ENCODE peak calls at places on chromosomes 7 and 10, in eight cellular contexts. One of them, this sample, is unnamed.

GRCh38 chr10:16756561-16757221 is 60.5 kb downstream of the RSU1 start:
- DNase-seq in transverse colon: no peak
- DNase-seq in pancreas: no peak
- DNase-seq in A549: no peak
- DNase-seq in CD8-positive, alpha-beta T cell: no peak
- DNase-seq in NB4: no peak
- DNase-seq in cardiac fibroblast: peak
- DNase-seq in BJ: no peak
- DNase-seq in this sample: peak

GRCh38 chr10:6563075-6563474 is 17.0 kb downstream of the PRKCQ start:
- DNase-seq in transverse colon: no peak
- DNase-seq in pancreas: no peak
- DNase-seq in A549: no peak
- DNase-seq in CD8-positive, alpha-beta T cell: peak
- DNase-seq in NB4: no peak
- DNase-seq in cardiac fibroblast: no peak
- DNase-seq in BJ: no peak
- DNase-seq in this sample: no peak

GRCh38 chr7:47271749-47272148 is 310.2 kb downstream of the TNS3 start:
- DNase-seq in transverse colon: no peak
- DNase-seq in pancreas: no peak
- DNase-seq in A549: no peak
- DNase-seq in CD8-positive, alpha-beta T cell: no peak
- DNase-seq in NB4: no peak
- DNase-seq in cardiac fibroblast: peak
- DNase-seq in BJ: no peak
- DNase-seq in this sample: peak

GRCh38 chr10:22363305-22363704 is 18.0 kb downstream of the SPAG6 start:
- DNase-seq in transverse colon: no peak
- DNase-seq in pancreas: no peak
- DNase-seq in A549: no peak
- DNase-seq in CD8-positive, alpha-beta T cell: no peak
- DNase-seq in NB4: no peak
- DNase-seq in cardiac fibroblast: no peak
- DNase-seq in BJ: no peak
- DNase-seq in this sample: no peak

GRCh38 chr10:85124592-85124991 is 796.2 kb downstream of the CCSER2 start:
- DNase-seq in transverse colon: no peak
- DNase-seq in pancreas: no peak
- DNase-seq in A549: no peak
- DNase-seq in CD8-positive, alpha-beta T cell: no peak
- DNase-seq in NB4: no peak
- DNase-seq in cardiac fibroblast: no peak
- DNase-seq in BJ: no peak
- DNase-seq in this sample: no peak

GRCh38 chr10:32167450-32167849 is 111.2 kb upstream of the KIF5B start:
- DNase-seq in transverse colon: no peak
- DNase-seq in pancreas: no peak
- DNase-seq in A549: no peak
- DNase-seq in CD8-positive, alpha-beta T cell: no peak
- DNase-seq in NB4: no peak
- DNase-seq in cardiac fibroblast: no peak
- DNase-seq in BJ: no peak
- DNase-seq in this sample: no peak

GRCh38 chr7:85186083-85186520 is 754 bp downstream of the SEMA3D start:
- DNase-seq in transverse colon: peak
- DNase-seq in pancreas: peak
- DNase-seq in A549: peak
- DNase-seq in CD8-positive, alpha-beta T cell: no peak
- DNase-seq in NB4: no peak
- DNase-seq in cardiac fibroblast: peak
- DNase-seq in BJ: no peak
- DNase-seq in this sample: peak

GRCh38 chr7:155669717-155670505 is 25.4 kb downstream of the RBM33 start:
- DNase-seq in transverse colon: no peak
- DNase-seq in pancreas: no peak
- DNase-seq in A549: no peak
- DNase-seq in CD8-positive, alpha-beta T cell: no peak
- DNase-seq in NB4: no peak
- DNase-seq in cardiac fibroblast: peak
- DNase-seq in BJ: no peak
- DNase-seq in this sample: peak

DNA sequence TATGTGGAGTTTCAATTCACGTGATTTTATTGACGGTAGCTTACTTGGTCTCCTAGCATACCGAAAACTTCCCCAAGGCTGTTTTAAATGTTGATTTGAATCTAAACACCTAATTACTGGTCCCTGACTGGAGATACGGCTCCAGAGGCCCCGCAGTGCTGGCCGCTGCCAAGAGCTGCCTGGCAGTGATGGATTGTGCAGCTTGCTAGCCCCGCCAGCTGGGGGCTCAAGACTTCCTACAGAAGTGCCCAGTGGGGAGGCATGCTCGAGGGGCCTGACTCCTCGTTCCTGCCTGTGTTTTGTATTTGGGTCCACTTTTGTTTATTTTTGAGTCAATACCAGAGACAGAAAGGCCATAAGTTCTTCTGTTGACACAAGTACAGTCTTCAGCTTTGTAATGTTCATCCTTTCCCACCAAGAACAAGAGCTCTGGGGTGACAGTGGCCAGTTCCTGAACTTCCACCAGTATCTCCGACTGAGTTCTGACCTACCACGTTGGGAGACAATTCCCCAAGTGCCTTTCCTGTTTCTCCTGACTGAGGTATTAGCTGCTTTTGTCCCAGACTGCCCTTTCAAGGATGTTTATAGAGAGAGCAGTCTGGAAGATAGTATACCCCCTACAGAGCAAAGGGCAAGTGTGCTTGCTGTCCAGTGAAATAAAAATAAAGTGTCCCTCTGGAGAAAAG is 80.7 kb upstream of the CXCL12 start:
- DNase-seq in transverse colon: no peak
- DNase-seq in pancreas: no peak
- DNase-seq in A549: no peak
- DNase-seq in CD8-positive, alpha-beta T cell: no peak
- DNase-seq in NB4: no peak
- DNase-seq in cardiac fibroblast: no peak
- DNase-seq in BJ: no peak
- DNase-seq in this sample: no peak
- TF ChIP-seq CTCF in transverse colon: no peak
- TF ChIP-seq CTCF in pancreas: no peak
- TF ChIP-seq CTCF in A549: no peak
- TF ChIP-seq CTCF in CD8-positive, alpha-beta T cell: no peak
- TF ChIP-seq CTCF in NB4: no peak
- TF ChIP-seq CTCF in cardiac fibroblast: no peak
- TF ChIP-seq CTCF in BJ: no peak
- TF ChIP-seq CTCF in this sample: no peak

DNA sequence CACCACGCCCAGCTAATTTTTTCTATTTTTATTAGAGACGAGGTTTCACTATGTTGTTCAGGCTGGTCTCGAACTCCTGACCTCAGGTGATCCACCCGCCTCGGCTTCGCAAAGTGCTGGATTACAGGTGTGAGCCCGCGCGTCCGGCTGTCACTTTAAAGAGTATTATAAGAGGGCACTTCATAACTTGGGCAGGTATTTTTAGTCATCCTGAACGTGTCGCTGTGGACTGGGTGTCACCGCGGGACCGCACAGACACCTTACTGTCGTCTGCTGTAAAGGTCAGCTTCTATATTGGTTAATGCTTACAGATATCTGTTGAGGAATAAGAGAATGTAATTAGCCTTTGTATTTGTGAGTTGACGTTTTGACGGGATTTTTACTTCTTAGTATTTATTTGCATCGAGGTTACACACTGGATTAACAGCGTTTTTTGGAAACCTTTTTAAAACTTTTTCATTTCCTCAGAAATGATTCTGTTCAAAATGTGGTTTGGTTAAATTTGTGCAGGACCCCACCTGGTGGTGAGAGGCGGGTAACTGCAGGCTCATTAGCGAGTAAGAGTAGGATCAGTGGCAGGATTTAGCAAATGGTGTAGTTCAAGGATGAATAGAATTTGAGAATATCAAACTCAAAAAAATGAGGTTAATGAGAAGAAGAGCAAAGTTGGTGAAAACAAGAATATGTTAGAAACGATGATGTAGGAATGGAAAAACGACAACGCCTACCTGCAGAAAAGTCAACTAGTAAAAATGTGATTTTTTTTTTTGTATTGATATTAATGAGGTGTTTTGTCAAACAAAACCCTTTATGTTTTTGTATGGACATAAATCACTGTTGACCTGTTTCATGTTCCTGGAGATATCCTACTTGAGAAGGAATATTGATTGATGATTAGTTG is 3.2 kb downstream of the DNAJB6 start:
- DNase-seq in transverse colon: peak
- DNase-seq in pancreas: no peak
- DNase-seq in A549: peak
- DNase-seq in CD8-positive, alpha-beta T cell: peak
- DNase-seq in NB4: peak
- DNase-seq in cardiac fibroblast: peak
- DNase-seq in BJ: no peak
- DNase-seq in this sample: peak
- H3K4me3 ChIP-seq in transverse colon: no peak
- H3K4me3 ChIP-seq in pancreas: no peak
- H3K4me3 ChIP-seq in A549: no peak
- H3K4me3 ChIP-seq in CD8-positive, alpha-beta T cell: no peak
- H3K4me3 ChIP-seq in NB4: peak
- H3K4me3 ChIP-seq in cardiac fibroblast: no peak
- H3K4me3 ChIP-seq in BJ: no peak
- H3K4me3 ChIP-seq in this sample: no peak

DNA sequence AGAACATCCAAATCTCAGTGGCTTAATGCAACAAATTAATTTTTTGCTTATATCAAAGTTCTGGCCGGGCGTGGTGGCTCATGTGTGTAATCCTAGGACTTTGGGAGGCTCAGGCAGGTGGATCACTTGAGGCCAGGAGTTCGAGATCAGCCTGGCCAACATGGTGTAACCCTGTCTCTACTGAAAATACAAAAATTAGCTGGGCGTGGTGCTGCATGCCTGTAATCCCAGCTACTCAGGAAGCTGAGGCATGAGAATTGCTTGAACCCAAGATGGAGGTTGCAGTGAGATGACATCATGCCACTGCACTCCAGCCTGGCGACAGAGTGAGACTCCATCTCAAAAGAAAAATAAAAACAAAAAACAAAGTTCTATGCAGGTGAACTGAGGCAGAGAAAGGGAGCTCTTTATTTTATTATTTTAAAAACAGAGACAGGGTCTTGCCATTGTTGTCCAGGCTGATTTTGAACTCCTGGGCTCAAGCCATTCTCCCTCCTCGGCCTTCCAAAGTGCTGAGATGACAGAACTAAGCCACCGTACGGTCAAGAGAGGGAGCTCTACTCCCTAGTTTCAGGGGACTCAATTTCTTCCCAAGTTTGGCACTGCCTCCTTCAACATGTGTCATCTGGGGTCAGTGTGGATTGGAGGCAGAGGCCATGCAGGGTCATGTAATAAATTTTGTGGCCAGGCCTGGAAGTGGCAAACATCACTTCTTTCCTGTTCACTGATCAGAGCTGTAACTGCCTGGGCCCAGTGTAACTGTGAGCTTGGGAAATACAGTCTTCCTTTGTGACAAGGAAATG is 2.4 kb downstream of the ADCK2 start:
- DNase-seq in transverse colon: peak
- DNase-seq in pancreas: no peak
- DNase-seq in A549: peak
- DNase-seq in CD8-positive, alpha-beta T cell: no peak
- DNase-seq in NB4: peak
- DNase-seq in cardiac fibroblast: peak
- DNase-seq in BJ: no peak
- DNase-seq in this sample: peak
- TF ChIP-seq CTCF in transverse colon: no peak
- TF ChIP-seq CTCF in pancreas: no peak
- TF ChIP-seq CTCF in A549: peak
- TF ChIP-seq CTCF in CD8-positive, alpha-beta T cell: no peak
- TF ChIP-seq CTCF in NB4: peak
- TF ChIP-seq CTCF in cardiac fibroblast: peak
- TF ChIP-seq CTCF in BJ: peak
- TF ChIP-seq CTCF in this sample: peak

GRCh38 chr7:39811161-39811614 is 138.9 kb upstream of the CDK13 start:
- DNase-seq in transverse colon: no peak
- DNase-seq in pancreas: no peak
- DNase-seq in A549: no peak
- DNase-seq in CD8-positive, alpha-beta T cell: no peak
- DNase-seq in NB4: peak
- DNase-seq in cardiac fibroblast: peak
- DNase-seq in BJ: no peak
- DNase-seq in this sample: peak

GRCh38 chr7:39810204-39810642 is 139.8 kb upstream of the CDK13 start:
- DNase-seq in transverse colon: no peak
- DNase-seq in pancreas: no peak
- DNase-seq in A549: no peak
- DNase-seq in CD8-positive, alpha-beta T cell: no peak
- DNase-seq in NB4: no peak
- DNase-seq in cardiac fibroblast: no peak
- DNase-seq in BJ: no peak
- DNase-seq in this sample: no peak

GRCh38 chr7:39816462-39817065 is 133.5 kb upstream of the CDK13 start:
- DNase-seq in transverse colon: no peak
- DNase-seq in pancreas: no peak
- DNase-seq in A549: no peak
- DNase-seq in CD8-positive, alpha-beta T cell: no peak
- DNase-seq in NB4: no peak
- DNase-seq in cardiac fibroblast: no peak
- DNase-seq in BJ: no peak
- DNase-seq in this sample: no peak

GRCh38 chr7:39810710-39811109 is 139.3 kb upstream of the CDK13 start:
- DNase-seq in transverse colon: no peak
- DNase-seq in pancreas: no peak
- DNase-seq in A549: no peak
- DNase-seq in CD8-positive, alpha-beta T cell: no peak
- DNase-seq in NB4: no peak
- DNase-seq in cardiac fibroblast: no peak
- DNase-seq in BJ: no peak
- DNase-seq in this sample: no peak
- H3K4me3 ChIP-seq in transverse colon: no peak
- H3K4me3 ChIP-seq in pancreas: no peak
- H3K4me3 ChIP-seq in A549: no peak
- H3K4me3 ChIP-seq in CD8-positive, alpha-beta T cell: no peak
- H3K4me3 ChIP-seq in NB4: no peak
- H3K4me3 ChIP-seq in cardiac fibroblast: no peak
- H3K4me3 ChIP-seq in BJ: no peak
- H3K4me3 ChIP-seq in this sample: no peak

GRCh38 chr10:87861566-87861952 is 1.8 kb downstream of the KLLN start:
- DNase-seq in transverse colon: peak
- DNase-seq in pancreas: peak
- DNase-seq in A549: no peak
- DNase-seq in CD8-positive, alpha-beta T cell: no peak
- DNase-seq in NB4: peak
- DNase-seq in cardiac fibroblast: peak
- DNase-seq in BJ: no peak
- DNase-seq in this sample: peak
- TF ChIP-seq CTCF in transverse colon: no peak
- TF ChIP-seq CTCF in pancreas: no peak
- TF ChIP-seq CTCF in A549: no peak
- TF ChIP-seq CTCF in CD8-positive, alpha-beta T cell: no peak
- TF ChIP-seq CTCF in NB4: peak
- TF ChIP-seq CTCF in cardiac fibroblast: no peak
- TF ChIP-seq CTCF in BJ: peak
- TF ChIP-seq CTCF in this sample: peak